ENCODE peak calls at places on chromosome 21, in ten cellular contexts. A, V, C, L, F, I, P, R, G and T are unnamed samples.

GRCh38 chr21:29077651-29078090 is 4.2 kb upstream of the CCT8 start:
- DNase-seq in R (no peak), F (peak), A (no peak), I (no peak), L (peak), V (no peak), P (peak), G (no peak), C (peak), T (no peak)

GRCh38 chr21:38965241-38965640 is 159.5 kb downstream of the ETS2 start:
- DNase-seq in I (no peak), A (no peak), G (no peak), C (no peak), L (peak), F (no peak), V (no peak), R (no peak), P (peak), T (no peak)

GRCh38 chr21:14542638-14543037 is 3.5 kb downstream of the SAMSN1 start:
- DNase-seq in V (no peak), G (no peak), P (no peak), F (no peak), L (no peak), C (no peak), I (no peak), R (no peak), A (no peak), T (no peak)

GRCh38 chr21:42160111-42160949 is 58.6 kb upstream of the ABCG1 start:
- DNase-seq in P (no peak), G (no peak), A (no peak), F (no peak), C (no peak), I (no peak), V (peak), L (no peak), R (no peak), T (peak)

GRCh38 chr21:15018382-15018781 is 46.4 kb downstream of the NRIP1 start:
- DNase-seq in P (no peak), F (no peak), G (no peak), I (no peak), V (no peak), L (no peak), R (no peak), A (no peak), C (no peak), T (no peak)

GRCh38 chr21:36097427-36098230 is 27.8 kb downstream of the CBR1 start:
- DNase-seq in C (no peak), R (no peak), G (no peak), I (no peak), V (no peak), P (no peak), F (no peak), A (no peak), L (no peak), T (no peak)

GRCh38 chr21:42997053-42997452 is 22.7 kb downstream of the PKNOX1 start:
- DNase-seq in R (no peak), F (peak), L (peak), P (peak), V (no peak), A (peak), C (no peak), I (peak), G (peak), T (no peak)

GRCh38 chr21:42988234-42988965 is 14.0 kb downstream of the PKNOX1 start:
- DNase-seq in C (no peak), G (no peak), A (no peak), R (no peak), P (peak), F (no peak), L (peak), I (no peak), V (no peak), T (no peak)

GRCh38 chr21:25501996-25502665 is 105.2 kb downstream of the MRPL39 start:
- DNase-seq in R (no peak), C (no peak), A (no peak), G (no peak), I (no peak), P (no peak), F (no peak), L (no peak), V (no peak), T (no peak)

GRCh38 chr21:42264245-42265195 is 45.6 kb downstream of the ABCG1 start:
- DNase-seq in I (no peak), C (no peak), P (no peak), L (no peak), F (no peak), R (no peak), G (no peak), A (no peak), V (no peak), T (no peak)

GRCh38 chr21:33864150-33864549 is 51.5 kb downstream of the ATP5PO start:
- DNase-seq in C (no peak), G (no peak), P (no peak), R (no peak), F (no peak), L (no peak), I (no peak), V (peak), A (no peak), T (no peak)

GRCh38 chr21:33870768-33871167 is 44.8 kb downstream of the ATP5PO start:
- DNase-seq in V (peak), F (no peak), G (no peak), A (no peak), C (no peak), P (no peak), L (peak), R (no peak), I (no peak), T (no peak)

GRCh38 chr21:33865176-33865575 is 50.4 kb downstream of the ATP5PO start:
- DNase-seq in L (no peak), C (no peak), A (no peak), G (no peak), R (no peak), F (no peak), V (no peak), P (no peak), I (no peak), T (no peak)

GRCh38 chr21:33865996-33866575 is 49.5 kb downstream of the ATP5PO start:
- DNase-seq in V (peak), L (no peak), R (no peak), I (no peak), F (no peak), P (no peak), G (no peak), C (no peak), A (no peak), T (no peak)

GRCh38 chr21:33866851-33867250 is 48.8 kb downstream of the ATP5PO start:
- DNase-seq in I (no peak), L (peak), V (peak), F (no peak), C (no peak), P (peak), R (no peak), G (no peak), A (no peak), T (no peak)
- TF ChIP-seq CTCF in I (no peak), L (no peak), V (no peak), F (no peak), C (no peak), P (no peak), R (no peak), G (no peak), A (no peak), T (no peak)

GRCh38 chr21:44267655-44268142 is 6.0 kb upstream of the DNMT3L start:
- DNase-seq in C (no peak), F (peak), R (no peak), G (no peak), I (no peak), L (no peak), A (no peak), V (peak), P (no peak), T (no peak)
- TF ChIP-seq CTCF in C (no peak), F (peak), R (peak), G (peak), I (peak), L (peak), A (no peak), V (peak), P (no peak), T (no peak)

GRCh38 chr21:32916088-32916487 is 109.6 kb upstream of the OLIG2 start:
- DNase-seq in R (no peak), L (no peak), P (no peak), C (no peak), G (no peak), A (no peak), I (no peak), V (no peak), F (no peak), T (no peak)
- TF ChIP-seq CTCF in R (no peak), L (no peak), P (no peak), C (no peak), G (no peak), A (no peak), I (no peak), V (no peak), F (no peak), T (no peak)

GRCh38 chr21:20739421-20739820 is 258.8 kb upstream of the NCAM2 start:
- DNase-seq in F (no peak), G (no peak), C (no peak), L (no peak), I (no peak), A (no peak), P (no peak), R (no peak), V (no peak), T (no peak)
- TF ChIP-seq CTCF in F (no peak), G (no peak), C (no peak), L (no peak), I (no peak), A (no peak), P (no peak), R (no peak), V (no peak), T (no peak)